ENCODE peak calls at places on chromosomes 13 and 19, in six cellular contexts. One of them, this sample, is unnamed.

GRCh38 chr13:113849981-113850721 is 13.7 kb downstream of the GAS6 start:
- DNase-seq in GM18507: no peak
- DNase-seq in lower leg skin: peak; percentile 54
- DNase-seq in T-helper 17 cell: no peak
- DNase-seq in uterus: no peak
- DNase-seq in activated CD4-positive, alpha-beta T cell treated with anti-CD3 and anti-CD28 coated beads, Interleukin-2, amount 50 U/mL, for 48 hours: no peak
- DNase-seq in this sample: no peak

GRCh38 chr13:97555034-97555433 is 121.1 kb downstream of the RAP2A start:
- DNase-seq in GM18507: no peak
- DNase-seq in lower leg skin: no peak
- DNase-seq in T-helper 17 cell: no peak
- DNase-seq in uterus: no peak
- DNase-seq in activated CD4-positive, alpha-beta T cell treated with anti-CD3 and anti-CD28 coated beads, Interleukin-2, amount 50 U/mL, for 48 hours: no peak
- DNase-seq in this sample: no peak

GRCh38 chr19:48779636-48780035 is 24.3 kb downstream of the FGF21 start:
- DNase-seq in GM18507: no peak
- DNase-seq in lower leg skin: no peak
- DNase-seq in T-helper 17 cell: no peak
- DNase-seq in uterus: no peak
- DNase-seq in activated CD4-positive, alpha-beta T cell treated with anti-CD3 and anti-CD28 coated beads, Interleukin-2, amount 50 U/mL, for 48 hours: no peak
- DNase-seq in this sample: no peak

GRCh38 chr19:5354403-5354802 is 13.8 kb upstream of the PTPRS start:
- DNase-seq in GM18507: no peak
- DNase-seq in lower leg skin: no peak
- DNase-seq in T-helper 17 cell: no peak
- DNase-seq in uterus: no peak
- DNase-seq in activated CD4-positive, alpha-beta T cell treated with anti-CD3 and anti-CD28 coated beads, Interleukin-2, amount 50 U/mL, for 48 hours: peak; percentile 40
- DNase-seq in this sample: no peak

GRCh38 chr19:14440049-14440448 is 6.9 kb downstream of the PKN1 start:
- DNase-seq in GM18507: peak; percentile 71
- DNase-seq in lower leg skin: peak; percentile 93
- DNase-seq in T-helper 17 cell: peak; percentile 59
- DNase-seq in uterus: peak; percentile 31
- DNase-seq in activated CD4-positive, alpha-beta T cell treated with anti-CD3 and anti-CD28 coated beads, Interleukin-2, amount 50 U/mL, for 48 hours: peak; percentile 86
- DNase-seq in this sample: peak; percentile 68

GRCh38 chr19:51724543-51724942 is 752 bp upstream of the HAS1 start:
- DNase-seq in GM18507: no peak
- DNase-seq in lower leg skin: peak; percentile 91
- DNase-seq in T-helper 17 cell: no peak
- DNase-seq in uterus: no peak
- DNase-seq in activated CD4-positive, alpha-beta T cell treated with anti-CD3 and anti-CD28 coated beads, Interleukin-2, amount 50 U/mL, for 48 hours: no peak
- DNase-seq in this sample: no peak

GRCh38 chr19:21848706-21849105 is 12.7 kb upstream of the ZNF43 start:
- DNase-seq in GM18507: no peak
- DNase-seq in lower leg skin: no peak
- DNase-seq in T-helper 17 cell: no peak
- DNase-seq in uterus: no peak
- DNase-seq in activated CD4-positive, alpha-beta T cell treated with anti-CD3 and anti-CD28 coated beads, Interleukin-2, amount 50 U/mL, for 48 hours: no peak
- DNase-seq in this sample: no peak

GRCh38 chr19:46731007-46731501 is 14.1 kb upstream of the PRKD2 start:
- DNase-seq in GM18507: no peak
- DNase-seq in lower leg skin: no peak
- DNase-seq in T-helper 17 cell: no peak
- DNase-seq in uterus: no peak
- DNase-seq in activated CD4-positive, alpha-beta T cell treated with anti-CD3 and anti-CD28 coated beads, Interleukin-2, amount 50 U/mL, for 48 hours: peak; percentile 21
- DNase-seq in this sample: no peak

GRCh38 chr19:511101-511841 is 4.0 kb downstream of the TPGS1 start:
- DNase-seq in GM18507: no peak
- DNase-seq in lower leg skin: no peak
- DNase-seq in T-helper 17 cell: peak; percentile 84
- DNase-seq in uterus: no peak
- DNase-seq in activated CD4-positive, alpha-beta T cell treated with anti-CD3 and anti-CD28 coated beads, Interleukin-2, amount 50 U/mL, for 48 hours: peak; percentile 81
- DNase-seq in this sample: peak; percentile 81

GRCh38 chr19:22144394-22144793 is 52.4 kb downstream of the ZNF676 start:
- DNase-seq in GM18507: no peak
- DNase-seq in lower leg skin: no peak
- DNase-seq in T-helper 17 cell: no peak
- DNase-seq in uterus: no peak
- DNase-seq in activated CD4-positive, alpha-beta T cell treated with anti-CD3 and anti-CD28 coated beads, Interleukin-2, amount 50 U/mL, for 48 hours: no peak
- DNase-seq in this sample: no peak

GRCh38 chr19:18940791-18941627 is at the start of gene HOMER3:
- DNase-seq in GM18507: peak; percentile 71
- DNase-seq in lower leg skin: peak; percentile 96
- DNase-seq in T-helper 17 cell: peak; percentile 81
- DNase-seq in uterus: peak; percentile 74
- DNase-seq in activated CD4-positive, alpha-beta T cell treated with anti-CD3 and anti-CD28 coated beads, Interleukin-2, amount 50 U/mL, for 48 hours: peak; percentile 83
- DNase-seq in this sample: peak; percentile 65

GRCh38 chr19:2309734-2310362 is 1.9 kb upstream of the LINGO3 start:
- DNase-seq in GM18507: no peak
- DNase-seq in lower leg skin: no peak
- DNase-seq in T-helper 17 cell: no peak
- DNase-seq in uterus: no peak
- DNase-seq in activated CD4-positive, alpha-beta T cell treated with anti-CD3 and anti-CD28 coated beads, Interleukin-2, amount 50 U/mL, for 48 hours: no peak
- DNase-seq in this sample: no peak

GRCh38 chr13:111114362-111115050 is 604 bp upstream of the ARHGEF7 start:
- DNase-seq in GM18507: no peak
- DNase-seq in lower leg skin: peak; percentile 93
- DNase-seq in T-helper 17 cell: no peak
- DNase-seq in uterus: peak; percentile 55
- DNase-seq in activated CD4-positive, alpha-beta T cell treated with anti-CD3 and anti-CD28 coated beads, Interleukin-2, amount 50 U/mL, for 48 hours: peak; percentile 13
- DNase-seq in this sample: no peak

GRCh38 chr19:47762151-47762550 is 16.4 kb upstream of the SELENOW start:
- DNase-seq in GM18507: no peak
- DNase-seq in lower leg skin: no peak
- DNase-seq in T-helper 17 cell: no peak
- DNase-seq in uterus: no peak
- DNase-seq in activated CD4-positive, alpha-beta T cell treated with anti-CD3 and anti-CD28 coated beads, Interleukin-2, amount 50 U/mL, for 48 hours: no peak
- DNase-seq in this sample: no peak

GRCh38 chr13:98910501-98910951 is 67.3 kb downstream of the DOCK9 start:
- DNase-seq in GM18507: no peak
- DNase-seq in lower leg skin: no peak
- DNase-seq in T-helper 17 cell: no peak
- DNase-seq in uterus: peak; percentile 34
- DNase-seq in activated CD4-positive, alpha-beta T cell treated with anti-CD3 and anti-CD28 coated beads, Interleukin-2, amount 50 U/mL, for 48 hours: peak; percentile 35
- DNase-seq in this sample: no peak

GRCh38 chr13:98581971-98582702 is 5.2 kb upstream of the STK24 start:
- DNase-seq in GM18507: no peak
- DNase-seq in lower leg skin: no peak
- DNase-seq in T-helper 17 cell: no peak
- DNase-seq in uterus: no peak
- DNase-seq in activated CD4-positive, alpha-beta T cell treated with anti-CD3 and anti-CD28 coated beads, Interleukin-2, amount 50 U/mL, for 48 hours: no peak
- DNase-seq in this sample: no peak

GRCh38 chr13:46489586-46490023 is 63.4 kb upstream of the LRCH1 start:
- DNase-seq in GM18507: no peak
- DNase-seq in lower leg skin: peak; percentile 89
- DNase-seq in T-helper 17 cell: no peak
- DNase-seq in uterus: no peak
- DNase-seq in activated CD4-positive, alpha-beta T cell treated with anti-CD3 and anti-CD28 coated beads, Interleukin-2, amount 50 U/mL, for 48 hours: no peak
- DNase-seq in this sample: no peak

GRCh38 chr19:34310494-34310981 is 54.5 kb upstream of the GPI start:
- DNase-seq in GM18507: no peak
- DNase-seq in lower leg skin: no peak
- DNase-seq in T-helper 17 cell: no peak
- DNase-seq in uterus: no peak
- DNase-seq in activated CD4-positive, alpha-beta T cell treated with anti-CD3 and anti-CD28 coated beads, Interleukin-2, amount 50 U/mL, for 48 hours: no peak
- DNase-seq in this sample: no peak

GRCh38 chr19:10805075-10805757 is 30.8 kb downstream of the TMED1 start:
- DNase-seq in GM18507: no peak
- DNase-seq in lower leg skin: no peak
- DNase-seq in T-helper 17 cell: no peak
- DNase-seq in uterus: no peak
- DNase-seq in activated CD4-positive, alpha-beta T cell treated with anti-CD3 and anti-CD28 coated beads, Interleukin-2, amount 50 U/mL, for 48 hours: no peak
- DNase-seq in this sample: no peak

GRCh38 chr19:18469245-18470107 is 31.5 kb upstream of the ISYNA1 start:
- DNase-seq in GM18507: peak; percentile 39
- DNase-seq in lower leg skin: peak; percentile 94
- DNase-seq in T-helper 17 cell: peak; percentile 56
- DNase-seq in uterus: peak; percentile 65
- DNase-seq in activated CD4-positive, alpha-beta T cell treated with anti-CD3 and anti-CD28 coated beads, Interleukin-2, amount 50 U/mL, for 48 hours: peak; percentile 78
- DNase-seq in this sample: peak; percentile 33

GRCh38 chr13:30735025-30735967 is at the start of gene ALOX5AP:
- DNase-seq in GM18507: peak; percentile 28
- DNase-seq in lower leg skin: no peak
- DNase-seq in T-helper 17 cell: peak; percentile 25
- DNase-seq in uterus: no peak
- DNase-seq in activated CD4-positive, alpha-beta T cell treated with anti-CD3 and anti-CD28 coated beads, Interleukin-2, amount 50 U/mL, for 48 hours: peak; percentile 46
- DNase-seq in this sample: no peak

GRCh38 chr19:5036733-5037681 is 68.1 kb downstream of the KDM4B start:
- DNase-seq in GM18507: no peak
- DNase-seq in lower leg skin: no peak
- DNase-seq in T-helper 17 cell: no peak
- DNase-seq in uterus: no peak
- DNase-seq in activated CD4-positive, alpha-beta T cell treated with anti-CD3 and anti-CD28 coated beads, Interleukin-2, amount 50 U/mL, for 48 hours: no peak
- DNase-seq in this sample: no peak

GRCh38 chr13:50129923-50130685 is 114.9 kb downstream of the KCNRG start:
- DNase-seq in GM18507: no peak
- DNase-seq in lower leg skin: peak; percentile 93
- DNase-seq in T-helper 17 cell: peak; percentile 22
- DNase-seq in uterus: peak; percentile 59
- DNase-seq in activated CD4-positive, alpha-beta T cell treated with anti-CD3 and anti-CD28 coated beads, Interleukin-2, amount 50 U/mL, for 48 hours: peak; percentile 31
- DNase-seq in this sample: no peak

GRCh38 chr19:17830567-17831418 is 9.5 kb upstream of the INSL3 start:
- DNase-seq in GM18507: peak; percentile 46
- DNase-seq in lower leg skin: peak; percentile 87
- DNase-seq in T-helper 17 cell: peak; percentile 24
- DNase-seq in uterus: peak; percentile 55
- DNase-seq in activated CD4-positive, alpha-beta T cell treated with anti-CD3 and anti-CD28 coated beads, Interleukin-2, amount 50 U/mL, for 48 hours: peak; percentile 63
- DNase-seq in this sample: no peak

GRCh38 chr13:79477968-79478367 is 3.0 kb upstream of the NDFIP2 start:
- DNase-seq in GM18507: no peak
- DNase-seq in lower leg skin: no peak
- DNase-seq in T-helper 17 cell: no peak
- DNase-seq in uterus: no peak
- DNase-seq in activated CD4-positive, alpha-beta T cell treated with anti-CD3 and anti-CD28 coated beads, Interleukin-2, amount 50 U/mL, for 48 hours: no peak
- DNase-seq in this sample: no peak

GRCh38 chr13:114282143-114282685 is 813 bp downstream of the UPF3A start:
- DNase-seq in GM18507: no peak
- DNase-seq in lower leg skin: peak; percentile 88
- DNase-seq in T-helper 17 cell: no peak
- DNase-seq in uterus: no peak
- DNase-seq in activated CD4-positive, alpha-beta T cell treated with anti-CD3 and anti-CD28 coated beads, Interleukin-2, amount 50 U/mL, for 48 hours: peak; percentile 51
- DNase-seq in this sample: peak; percentile 10

GRCh38 chr13:80654638-80655249 is 313.8 kb upstream of the SPRY2 start:
- DNase-seq in GM18507: no peak
- DNase-seq in lower leg skin: no peak
- DNase-seq in T-helper 17 cell: no peak
- DNase-seq in uterus: no peak
- DNase-seq in activated CD4-positive, alpha-beta T cell treated with anti-CD3 and anti-CD28 coated beads, Interleukin-2, amount 50 U/mL, for 48 hours: no peak
- DNase-seq in this sample: no peak

GRCh38 chr13:33176526-33176925 is 109.0 kb downstream of the STARD13 start:
- DNase-seq in GM18507: no peak
- DNase-seq in lower leg skin: no peak
- DNase-seq in T-helper 17 cell: no peak
- DNase-seq in uterus: no peak
- DNase-seq in activated CD4-positive, alpha-beta T cell treated with anti-CD3 and anti-CD28 coated beads, Interleukin-2, amount 50 U/mL, for 48 hours: no peak
- DNase-seq in this sample: no peak

GRCh38 chr13:35994131-35994966 is 136.8 kb downstream of the DCLK1 start:
- DNase-seq in GM18507: no peak
- DNase-seq in lower leg skin: no peak
- DNase-seq in T-helper 17 cell: no peak
- DNase-seq in uterus: peak; percentile 54
- DNase-seq in activated CD4-positive, alpha-beta T cell treated with anti-CD3 and anti-CD28 coated beads, Interleukin-2, amount 50 U/mL, for 48 hours: no peak
- DNase-seq in this sample: no peak

GRCh38 chr13:41064493-41064892 is 3.2 kb downstream of the WBP4 start:
- DNase-seq in GM18507: no peak
- DNase-seq in lower leg skin: no peak
- DNase-seq in T-helper 17 cell: no peak
- DNase-seq in uterus: no peak
- DNase-seq in activated CD4-positive, alpha-beta T cell treated with anti-CD3 and anti-CD28 coated beads, Interleukin-2, amount 50 U/mL, for 48 hours: no peak
- DNase-seq in this sample: no peak

GRCh38 chr19:1945899-1946298 is 4.9 kb downstream of the CSNK1G2 start:
- DNase-seq in GM18507: no peak
- DNase-seq in lower leg skin: peak; percentile 92
- DNase-seq in T-helper 17 cell: no peak
- DNase-seq in uterus: peak; percentile 50
- DNase-seq in activated CD4-positive, alpha-beta T cell treated with anti-CD3 and anti-CD28 coated beads, Interleukin-2, amount 50 U/mL, for 48 hours: peak; percentile 38
- DNase-seq in this sample: no peak

GRCh38 chr13:89375839-89376238 is 1704.7 kb downstream of the SLITRK5 start:
- DNase-seq in GM18507: no peak
- DNase-seq in lower leg skin: no peak
- DNase-seq in T-helper 17 cell: no peak
- DNase-seq in uterus: no peak
- DNase-seq in activated CD4-positive, alpha-beta T cell treated with anti-CD3 and anti-CD28 coated beads, Interleukin-2, amount 50 U/mL, for 48 hours: no peak
- DNase-seq in this sample: no peak

GRCh38 chr13:49975826-49976225 is 21.0 kb upstream of the TRIM13 start:
- DNase-seq in GM18507: no peak
- DNase-seq in lower leg skin: no peak
- DNase-seq in T-helper 17 cell: no peak
- DNase-seq in uterus: no peak
- DNase-seq in activated CD4-positive, alpha-beta T cell treated with anti-CD3 and anti-CD28 coated beads, Interleukin-2, amount 50 U/mL, for 48 hours: no peak
- DNase-seq in this sample: no peak

GRCh38 chr13:25847635-25848616 is 203.9 kb downstream of the SHISA2 start:
- DNase-seq in GM18507: no peak
- DNase-seq in lower leg skin: no peak
- DNase-seq in T-helper 17 cell: no peak
- DNase-seq in uterus: no peak
- DNase-seq in activated CD4-positive, alpha-beta T cell treated with anti-CD3 and anti-CD28 coated beads, Interleukin-2, amount 50 U/mL, for 48 hours: no peak
- DNase-seq in this sample: no peak